ENCODE peak calls at places on chromosomes 4 and X, in seven cellular contexts. One of them, this sample, is unnamed.

GRCh38 chr4:182978152-182978827 is 61.1 kb upstream of the DCTD start:
- DNase-seq in NCI-H1105 treated with DMSO at 0.1 percent for 48 hours: no peak
- DNase-seq in lung microvascular endothelial cell: peak
- DNase-seq in activated CD4-positive, alpha-beta memory T cell treated with anti-CD3 and anti-CD28 coated beads, Interleukin-2, amount 10 ng/mL, durations not matched to agents 7 days and 5 days: no peak
- DNase-seq in stimulated activated CD4-positive, alpha-beta T cell treated with anti-CD3 and anti-CD28 coated beads, Interleukin-2, amount 100 ng/mL, for 24 hours: no peak
- DNase-seq in hepatic stellate cell: no peak
- DNase-seq in NCI-H1092: no peak
- DNase-seq in this sample: no peak

GRCh38 chrX:12997898-12998687 is 23.2 kb downstream of the TMSB4X start:
- DNase-seq in NCI-H1092: no peak
- DNase-seq in stimulated activated CD4-positive, alpha-beta T cell treated with anti-CD3 and anti-CD28 coated beads, Interleukin-2, amount 100 ng/mL, for 24 hours: no peak
- DNase-seq in activated CD4-positive, alpha-beta memory T cell treated with anti-CD3 and anti-CD28 coated beads, Interleukin-2, amount 10 ng/mL, durations not matched to agents 7 days and 5 days: no peak
- DNase-seq in hepatic stellate cell: no peak
- DNase-seq in NCI-H1105 treated with DMSO at 0.1 percent for 48 hours: no peak
- DNase-seq in lung microvascular endothelial cell: no peak
- DNase-seq in this sample: no peak

GRCh38 chr4:110654254-110654635 is 31.4 kb upstream of the PITX2 start:
- DNase-seq in hepatic stellate cell: no peak
- DNase-seq in lung microvascular endothelial cell: no peak
- DNase-seq in stimulated activated CD4-positive, alpha-beta T cell treated with anti-CD3 and anti-CD28 coated beads, Interleukin-2, amount 100 ng/mL, for 24 hours: no peak
- DNase-seq in activated CD4-positive, alpha-beta memory T cell treated with anti-CD3 and anti-CD28 coated beads, Interleukin-2, amount 10 ng/mL, durations not matched to agents 7 days and 5 days: no peak
- DNase-seq in NCI-H1092: no peak
- DNase-seq in NCI-H1105 treated with DMSO at 0.1 percent for 48 hours: no peak
- DNase-seq in this sample: no peak

GRCh38 chr4:6581566-6582121 is 6.7 kb downstream of the MAN2B2 start:
- DNase-seq in lung microvascular endothelial cell: no peak
- DNase-seq in hepatic stellate cell: no peak
- DNase-seq in NCI-H1105 treated with DMSO at 0.1 percent for 48 hours: no peak
- DNase-seq in stimulated activated CD4-positive, alpha-beta T cell treated with anti-CD3 and anti-CD28 coated beads, Interleukin-2, amount 100 ng/mL, for 24 hours: no peak
- DNase-seq in NCI-H1092: no peak
- DNase-seq in activated CD4-positive, alpha-beta memory T cell treated with anti-CD3 and anti-CD28 coated beads, Interleukin-2, amount 10 ng/mL, durations not matched to agents 7 days and 5 days: no peak
- DNase-seq in this sample: no peak

GRCh38 chr4:143346208-143346607 is 9.5 kb downstream of the GAB1 start:
- DNase-seq in hepatic stellate cell: no peak
- DNase-seq in lung microvascular endothelial cell: no peak
- DNase-seq in activated CD4-positive, alpha-beta memory T cell treated with anti-CD3 and anti-CD28 coated beads, Interleukin-2, amount 10 ng/mL, durations not matched to agents 7 days and 5 days: no peak
- DNase-seq in stimulated activated CD4-positive, alpha-beta T cell treated with anti-CD3 and anti-CD28 coated beads, Interleukin-2, amount 100 ng/mL, for 24 hours: no peak
- DNase-seq in NCI-H1105 treated with DMSO at 0.1 percent for 48 hours: no peak
- DNase-seq in NCI-H1092: no peak
- DNase-seq in this sample: no peak

GRCh38 chrX:39772057-39772832 is 325.5 kb downstream of the BCOR start:
- DNase-seq in NCI-H1105 treated with DMSO at 0.1 percent for 48 hours: no peak
- DNase-seq in stimulated activated CD4-positive, alpha-beta T cell treated with anti-CD3 and anti-CD28 coated beads, Interleukin-2, amount 100 ng/mL, for 24 hours: peak
- DNase-seq in hepatic stellate cell: peak
- DNase-seq in lung microvascular endothelial cell: peak
- DNase-seq in NCI-H1092: no peak
- DNase-seq in activated CD4-positive, alpha-beta memory T cell treated with anti-CD3 and anti-CD28 coated beads, Interleukin-2, amount 10 ng/mL, durations not matched to agents 7 days and 5 days: peak
- DNase-seq in this sample: peak

GRCh38 chrX:153571159-153571908 is 27.6 kb downstream of the CCNQ start:
- DNase-seq in lung microvascular endothelial cell: no peak
- DNase-seq in NCI-H1105 treated with DMSO at 0.1 percent for 48 hours: no peak
- DNase-seq in stimulated activated CD4-positive, alpha-beta T cell treated with anti-CD3 and anti-CD28 coated beads, Interleukin-2, amount 100 ng/mL, for 24 hours: no peak
- DNase-seq in activated CD4-positive, alpha-beta memory T cell treated with anti-CD3 and anti-CD28 coated beads, Interleukin-2, amount 10 ng/mL, durations not matched to agents 7 days and 5 days: no peak
- DNase-seq in NCI-H1092: no peak
- DNase-seq in hepatic stellate cell: no peak
- DNase-seq in this sample: no peak

GRCh38 chr4:65600656-65601055 is 69.6 kb downstream of the EPHA5 start:
- DNase-seq in NCI-H1105 treated with DMSO at 0.1 percent for 48 hours: no peak
- DNase-seq in activated CD4-positive, alpha-beta memory T cell treated with anti-CD3 and anti-CD28 coated beads, Interleukin-2, amount 10 ng/mL, durations not matched to agents 7 days and 5 days: no peak
- DNase-seq in stimulated activated CD4-positive, alpha-beta T cell treated with anti-CD3 and anti-CD28 coated beads, Interleukin-2, amount 100 ng/mL, for 24 hours: no peak
- DNase-seq in lung microvascular endothelial cell: no peak
- DNase-seq in hepatic stellate cell: no peak
- DNase-seq in NCI-H1092: no peak
- DNase-seq in this sample: no peak

GRCh38 chr4:87502580-87503238 is 26.5 kb downstream of the SPARCL1 start:
- DNase-seq in NCI-H1092: peak
- DNase-seq in hepatic stellate cell: no peak
- DNase-seq in NCI-H1105 treated with DMSO at 0.1 percent for 48 hours: peak
- DNase-seq in activated CD4-positive, alpha-beta memory T cell treated with anti-CD3 and anti-CD28 coated beads, Interleukin-2, amount 10 ng/mL, durations not matched to agents 7 days and 5 days: no peak
- DNase-seq in stimulated activated CD4-positive, alpha-beta T cell treated with anti-CD3 and anti-CD28 coated beads, Interleukin-2, amount 100 ng/mL, for 24 hours: no peak
- DNase-seq in lung microvascular endothelial cell: peak
- DNase-seq in this sample: no peak

GRCh38 chr4:141248029-141248428 is 27.3 kb downstream of the ZNF330 start:
- DNase-seq in NCI-H1105 treated with DMSO at 0.1 percent for 48 hours: no peak
- DNase-seq in stimulated activated CD4-positive, alpha-beta T cell treated with anti-CD3 and anti-CD28 coated beads, Interleukin-2, amount 100 ng/mL, for 24 hours: no peak
- DNase-seq in activated CD4-positive, alpha-beta memory T cell treated with anti-CD3 and anti-CD28 coated beads, Interleukin-2, amount 10 ng/mL, durations not matched to agents 7 days and 5 days: no peak
- DNase-seq in lung microvascular endothelial cell: no peak
- DNase-seq in NCI-H1092: no peak
- DNase-seq in hepatic stellate cell: no peak
- DNase-seq in this sample: no peak

GRCh38 chr4:7101692-7102515 is 34.0 kb upstream of the GRPEL1 start:
- DNase-seq in hepatic stellate cell: peak
- DNase-seq in activated CD4-positive, alpha-beta memory T cell treated with anti-CD3 and anti-CD28 coated beads, Interleukin-2, amount 10 ng/mL, durations not matched to agents 7 days and 5 days: peak
- DNase-seq in stimulated activated CD4-positive, alpha-beta T cell treated with anti-CD3 and anti-CD28 coated beads, Interleukin-2, amount 100 ng/mL, for 24 hours: peak
- DNase-seq in NCI-H1092: peak
- DNase-seq in lung microvascular endothelial cell: peak
- DNase-seq in NCI-H1105 treated with DMSO at 0.1 percent for 48 hours: peak
- DNase-seq in this sample: peak

GRCh38 chr4:26978387-26979071 is 117.9 kb downstream of the STIM2 start:
- DNase-seq in NCI-H1105 treated with DMSO at 0.1 percent for 48 hours: no peak
- DNase-seq in NCI-H1092: no peak
- DNase-seq in activated CD4-positive, alpha-beta memory T cell treated with anti-CD3 and anti-CD28 coated beads, Interleukin-2, amount 10 ng/mL, durations not matched to agents 7 days and 5 days: no peak
- DNase-seq in stimulated activated CD4-positive, alpha-beta T cell treated with anti-CD3 and anti-CD28 coated beads, Interleukin-2, amount 100 ng/mL, for 24 hours: no peak
- DNase-seq in hepatic stellate cell: no peak
- DNase-seq in lung microvascular endothelial cell: no peak
- DNase-seq in this sample: no peak

GRCh38 chrX:10636337-10636736 is 16.0 kb upstream of the MID1 start:
- DNase-seq in hepatic stellate cell: no peak
- DNase-seq in lung microvascular endothelial cell: peak
- DNase-seq in activated CD4-positive, alpha-beta memory T cell treated with anti-CD3 and anti-CD28 coated beads, Interleukin-2, amount 10 ng/mL, durations not matched to agents 7 days and 5 days: no peak
- DNase-seq in NCI-H1105 treated with DMSO at 0.1 percent for 48 hours: peak
- DNase-seq in NCI-H1092: no peak
- DNase-seq in stimulated activated CD4-positive, alpha-beta T cell treated with anti-CD3 and anti-CD28 coated beads, Interleukin-2, amount 100 ng/mL, for 24 hours: no peak
- DNase-seq in this sample: no peak

GRCh38 chr4:53043900-53044650 is 182.0 kb downstream of the RASL11B start:
- DNase-seq in activated CD4-positive, alpha-beta memory T cell treated with anti-CD3 and anti-CD28 coated beads, Interleukin-2, amount 10 ng/mL, durations not matched to agents 7 days and 5 days: no peak
- DNase-seq in hepatic stellate cell: no peak
- DNase-seq in NCI-H1092: no peak
- DNase-seq in lung microvascular endothelial cell: no peak
- DNase-seq in NCI-H1105 treated with DMSO at 0.1 percent for 48 hours: no peak
- DNase-seq in stimulated activated CD4-positive, alpha-beta T cell treated with anti-CD3 and anti-CD28 coated beads, Interleukin-2, amount 100 ng/mL, for 24 hours: no peak
- DNase-seq in this sample: no peak

GRCh38 chr4:20026456-20026855 is 225.2 kb upstream of the SLIT2 start:
- DNase-seq in stimulated activated CD4-positive, alpha-beta T cell treated with anti-CD3 and anti-CD28 coated beads, Interleukin-2, amount 100 ng/mL, for 24 hours: no peak
- DNase-seq in activated CD4-positive, alpha-beta memory T cell treated with anti-CD3 and anti-CD28 coated beads, Interleukin-2, amount 10 ng/mL, durations not matched to agents 7 days and 5 days: no peak
- DNase-seq in hepatic stellate cell: no peak
- DNase-seq in NCI-H1105 treated with DMSO at 0.1 percent for 48 hours: no peak
- DNase-seq in NCI-H1092: no peak
- DNase-seq in lung microvascular endothelial cell: no peak
- DNase-seq in this sample: no peak